ENCODE peak calls at places on chromosomes 11 and 22, in nine cellular contexts. T is Right ventricle myocardium superior, L is T-helper 1 cell, D is AG09319, B is posterior cingulate gyrus, E is esophagus squamous epithelium, U is NCI-H82, C is iPS DF 6.9, M is SW480. J is an unnamed sample.

GRCh38 chr22:20466659-20467379 is 28.8 kb downstream of the KLHL22 start:
- DNase-seq in L (no peak), E (no peak), U (no peak), B (no peak), M (no peak), C (no peak), T (no peak), D (no peak), J (no peak)

GRCh38 chr22:22245256-22245909 is 797 bp downstream of the VPREB1 start:
- DNase-seq in M (no peak), C (no peak), T (no peak), U (no peak), D (no peak), E (no peak), B (no peak), L (no peak), J (no peak)

GRCh38 chr11:67634366-67635230 is 4.9 kb upstream of the NUDT8 start:
- DNase-seq in T (no peak), L (no peak), M (no peak), C (no peak), B (no peak), D (no peak), E (no peak), U (no peak), J (peak)

GRCh38 chr11:125128450-125128849 is 17.0 kb upstream of the TMEM218 start:
- DNase-seq in E (no peak), B (no peak), C (no peak), U (no peak), L (no peak), T (no peak), D (peak), M (no peak), J (no peak)

GRCh38 chr11:94507485-94507884 is 4.8 kb upstream of the C11orf97 start:
- DNase-seq in T (no peak), U (no peak), E (no peak), L (no peak), C (no peak), B (no peak), D (no peak), M (no peak), J (no peak)

GRCh38 chr11:65288706-65289536 is 25.7 kb upstream of the CDC42EP2 start:
- DNase-seq in B (peak), M (no peak), L (no peak), C (no peak), E (no peak), U (peak), T (peak), D (peak), J (no peak)

GRCh38 chr11:95363710-95364109 is 132.7 kb upstream of the SESN3 start:
- DNase-seq in E (no peak), D (no peak), L (no peak), T (no peak), C (no peak), B (no peak), U (peak), M (no peak), J (no peak)

GRCh38 chr11:34583818-34584217 is 37.1 kb upstream of the EHF start:
- DNase-seq in U (no peak), D (no peak), B (no peak), T (no peak), E (no peak), M (no peak), L (no peak), C (no peak), J (no peak)

GRCh38 chr11:65316979-65317786 is 2.5 kb downstream of the CDC42EP2 start:
- DNase-seq in E (no peak), L (no peak), B (no peak), M (peak), D (peak), U (peak), C (no peak), T (peak), J (peak)

GRCh38 chr22:47620391-47620790 is 857.9 kb downstream of the TBC1D22A start:
- DNase-seq in T (no peak), C (no peak), L (no peak), E (no peak), M (no peak), B (no peak), D (no peak), U (no peak), J (no peak)

GRCh38 chr11:69819541-69820070 is 390 bp upstream of the FGF3 start:
- DNase-seq in B (no peak), U (no peak), E (no peak), C (no peak), D (no peak), T (no peak), M (peak), L (no peak), J (peak)

GRCh38 chr11:27761356-27761755 is 61.1 kb upstream of the BDNF start:
- DNase-seq in E (no peak), U (no peak), D (no peak), T (no peak), L (no peak), M (no peak), C (no peak), B (no peak), J (no peak)

GRCh38 chr11:34859496-34859895 is 56.7 kb downstream of the APIP start:
- DNase-seq in D (no peak), C (no peak), L (no peak), M (no peak), U (no peak), B (no peak), T (no peak), E (no peak), J (no peak)

GRCh38 chr22:27370281-27370680 is 431.3 kb downstream of the MN1 start:
- DNase-seq in U (no peak), B (no peak), E (no peak), M (no peak), C (no peak), D (no peak), T (no peak), L (no peak), J (no peak)

GRCh38 chr11:2536440-2536989 is 91.7 kb downstream of the KCNQ1 start:
- DNase-seq in U (no peak), T (peak), E (no peak), D (no peak), M (no peak), B (no peak), L (peak), C (no peak), J (peak)

GRCh38 chr22:42001127-42001526 is 2.5 kb downstream of the WBP2NL start:
- DNase-seq in B (no peak), E (no peak), D (no peak), U (peak), C (no peak), T (no peak), M (no peak), L (no peak), J (no peak)

GRCh38 chr11:114846040-114846791 is 167.9 kb downstream of the NXPE2 start:
- DNase-seq in M (no peak), E (no peak), D (no peak), T (peak), L (no peak), U (peak), C (no peak), B (peak), J (no peak)

GRCh38 chr11:115297330-115297729 is 206.9 kb downstream of the CADM1 start:
- DNase-seq in M (no peak), T (no peak), E (no peak), U (no peak), C (no peak), L (no peak), B (no peak), D (no peak), J (no peak)

GRCh38 chr11:95092549-95093324 is 3.1 kb downstream of the ENDOD1 start:
- DNase-seq in E (no peak), M (peak), C (no peak), D (no peak), T (no peak), U (peak), B (no peak), L (no peak), J (no peak)

GRCh38 chr22:41052661-41053490 is 39.5 kb upstream of the EP300 start:
- DNase-seq in U (no peak), L (no peak), M (peak), C (no peak), E (no peak), B (no peak), D (no peak), T (no peak), J (no peak)

GRCh38 chr22:45150139-45150538 is 13.6 kb upstream of the NUP50 start:
- DNase-seq in U (no peak), L (no peak), E (no peak), D (no peak), C (no peak), T (no peak), M (no peak), B (no peak), J (no peak)

GRCh38 chr22:46149493-46149997 is 781 bp upstream of the PPARA start:
- DNase-seq in C (no peak), L (peak), M (peak), B (peak), D (no peak), T (peak), E (no peak), U (peak), J (peak)

GRCh38 chr11:95652002-95652472 is 137.5 kb downstream of the FAM76B start:
- DNase-seq in L (no peak), T (no peak), C (no peak), U (peak), B (no peak), D (no peak), E (no peak), M (no peak), J (no peak)

GRCh38 chr22:50027639-50028537 is 15.3 kb upstream of the IL17REL start:
- DNase-seq in L (peak), U (peak), M (peak), D (no peak), E (no peak), B (no peak), C (no peak), T (peak), J (no peak)

GRCh38 chr22:17117890-17118289 is 3.3 kb downstream of the TMEM121B start:
- DNase-seq in L (no peak), C (no peak), E (no peak), B (no peak), U (no peak), M (no peak), D (no peak), T (no peak), J (no peak)

GRCh38 chr22:42169055-42169469 is 38.5 kb upstream of the CYP2D6 start:
- DNase-seq in U (peak), E (no peak), L (peak), D (peak), C (peak), B (peak), T (peak), M (peak), J (no peak)

GRCh38 chr22:17429516-17429915 is 60.3 kb downstream of the CECR2 start:
- DNase-seq in E (no peak), D (no peak), C (no peak), T (no peak), L (no peak), M (no peak), B (no peak), U (peak), J (no peak)